ENCODE peak calls at places on chromosomes 7 and 10, in nine cellular contexts. One of them, this sample, is unnamed.
A peak's percentile ranks its signal among the peaks of the same experiment; 100 is the strongest.

GRCh38 chr10:116722736-116723427 is 19.5 kb downstream of the HSPA12A start:
- DNase-seq in progenitor cell of endocrine pancreas: no peak
- DNase-seq in fibroblast of mammary gland: no peak
- DNase-seq in NB4: no peak
- DNase-seq in heart left ventricle: no peak
- DNase-seq in HCT116: no peak
- DNase-seq in uterus: no peak
- DNase-seq in omental fat pad: no peak
- DNase-seq in astrocyte of the spinal cord: no peak
- DNase-seq in this sample: no peak

GRCh38 chr10:110226926-110227641 is 19.7 kb downstream of the MXI1 start:
- DNase-seq in progenitor cell of endocrine pancreas: peak; percentile 30
- DNase-seq in NB4: peak; percentile 79
- DNase-seq in fibroblast of mammary gland: no peak
- DNase-seq in HCT116: peak; percentile 49
- DNase-seq in uterus: peak; percentile 77
- DNase-seq in heart left ventricle: peak; percentile 69
- DNase-seq in omental fat pad: peak; percentile 58
- DNase-seq in astrocyte of the spinal cord: peak; percentile 27
- DNase-seq in this sample: no peak

GRCh38 chr7:19982841-19983835 is 209.7 kb upstream of the TMEM196 start:
- DNase-seq in astrocyte of the spinal cord: peak; percentile 82
- DNase-seq in HCT116: peak; percentile 35
- DNase-seq in heart left ventricle: no peak
- DNase-seq in omental fat pad: peak; percentile 23
- DNase-seq in uterus: peak; percentile 39
- DNase-seq in fibroblast of mammary gland: peak; percentile 79
- DNase-seq in progenitor cell of endocrine pancreas: no peak
- DNase-seq in NB4: peak; percentile 69
- DNase-seq in this sample: peak; percentile 72

GRCh38 chr7:1981878-1982230 is 250.9 kb downstream of the MAD1L1 start:
- DNase-seq in uterus: no peak
- DNase-seq in fibroblast of mammary gland: no peak
- DNase-seq in HCT116: no peak
- DNase-seq in NB4: no peak
- DNase-seq in progenitor cell of endocrine pancreas: no peak
- DNase-seq in heart left ventricle: no peak
- DNase-seq in omental fat pad: no peak
- DNase-seq in astrocyte of the spinal cord: no peak
- DNase-seq in this sample: no peak

GRCh38 chr7:103299660-103300059 is 2.4 kb downstream of the PMPCB start:
- DNase-seq in NB4: peak; percentile 46
- DNase-seq in heart left ventricle: no peak
- DNase-seq in HCT116: no peak
- DNase-seq in astrocyte of the spinal cord: no peak
- DNase-seq in fibroblast of mammary gland: no peak
- DNase-seq in omental fat pad: no peak
- DNase-seq in progenitor cell of endocrine pancreas: no peak
- DNase-seq in uterus: no peak
- DNase-seq in this sample: no peak

GRCh38 chr7:923108-924041 is 31.1 kb downstream of the ADAP1 start:
- DNase-seq in progenitor cell of endocrine pancreas: no peak
- DNase-seq in HCT116: no peak
- DNase-seq in NB4: peak; percentile 97
- DNase-seq in heart left ventricle: peak; percentile 53
- DNase-seq in fibroblast of mammary gland: no peak
- DNase-seq in astrocyte of the spinal cord: peak; percentile 26
- DNase-seq in omental fat pad: no peak
- DNase-seq in uterus: peak; percentile 37
- DNase-seq in this sample: no peak

GRCh38 chr10:102310356-102311024 is 65.2 kb downstream of the GBF1 start:
- DNase-seq in HCT116: peak; percentile 61
- DNase-seq in uterus: no peak
- DNase-seq in progenitor cell of endocrine pancreas: no peak
- DNase-seq in NB4: no peak
- DNase-seq in heart left ventricle: no peak
- DNase-seq in omental fat pad: no peak
- DNase-seq in fibroblast of mammary gland: peak; percentile 40
- DNase-seq in astrocyte of the spinal cord: peak; percentile 71
- DNase-seq in this sample: no peak

GRCh38 chr10:19946791-19947190 is 130.6 kb downstream of the PLXDC2 start:
- DNase-seq in omental fat pad: no peak
- DNase-seq in HCT116: no peak
- DNase-seq in progenitor cell of endocrine pancreas: no peak
- DNase-seq in fibroblast of mammary gland: no peak
- DNase-seq in heart left ventricle: no peak
- DNase-seq in uterus: no peak
- DNase-seq in NB4: no peak
- DNase-seq in astrocyte of the spinal cord: no peak
- DNase-seq in this sample: no peak

DNA sequence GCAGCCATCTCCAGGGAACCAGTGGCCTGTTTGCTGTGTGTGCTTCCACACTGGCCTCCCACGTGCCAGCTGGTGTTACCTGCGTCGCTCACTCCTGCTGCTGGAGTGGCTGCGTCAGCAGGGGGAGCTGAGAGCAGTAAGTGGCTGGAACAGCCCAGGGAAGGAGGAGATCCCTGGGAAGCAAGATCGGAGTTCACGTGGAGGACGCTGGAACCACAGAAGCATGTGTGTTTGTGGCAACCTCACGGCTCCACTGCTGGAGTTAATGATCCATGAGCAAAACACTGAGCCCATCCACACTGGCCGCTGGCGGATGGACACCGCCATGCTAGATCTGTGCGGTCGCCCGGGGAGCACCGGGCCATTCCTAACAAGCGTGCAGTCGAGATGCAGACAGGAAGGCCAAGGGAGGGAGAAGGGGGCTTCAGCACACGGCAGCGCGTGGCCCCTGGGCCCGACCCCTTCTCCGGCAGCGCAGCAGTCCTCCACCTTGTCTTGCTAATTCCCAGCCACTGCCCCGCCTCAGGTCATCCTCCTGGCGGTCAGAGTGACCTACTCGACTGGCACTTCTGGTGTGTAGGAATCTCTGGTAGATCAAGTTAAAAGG is 68.5 kb upstream of the EEPD1 start:
- DNase-seq in HCT116: peak; percentile 52
- DNase-seq in NB4: peak; percentile 19
- DNase-seq in omental fat pad: no peak
- DNase-seq in uterus: peak; percentile 26
- DNase-seq in heart left ventricle: no peak
- DNase-seq in fibroblast of mammary gland: peak; percentile 34
- DNase-seq in progenitor cell of endocrine pancreas: peak; percentile 24
- DNase-seq in astrocyte of the spinal cord: peak; percentile 42
- DNase-seq in this sample: peak; percentile 2
- TF ChIP-seq CTCF in HCT116: peak; percentile 55
- TF ChIP-seq CTCF in NB4: no peak
- TF ChIP-seq CTCF in omental fat pad: no peak
- TF ChIP-seq CTCF in uterus: peak; percentile 41
- TF ChIP-seq CTCF in heart left ventricle: peak; percentile 37
- TF ChIP-seq CTCF in fibroblast of mammary gland: peak; percentile 27
- TF ChIP-seq CTCF in progenitor cell of endocrine pancreas: peak; percentile 47
- TF ChIP-seq CTCF in astrocyte of the spinal cord: peak; percentile 47
- TF ChIP-seq CTCF in this sample: peak; percentile 28

DNA sequence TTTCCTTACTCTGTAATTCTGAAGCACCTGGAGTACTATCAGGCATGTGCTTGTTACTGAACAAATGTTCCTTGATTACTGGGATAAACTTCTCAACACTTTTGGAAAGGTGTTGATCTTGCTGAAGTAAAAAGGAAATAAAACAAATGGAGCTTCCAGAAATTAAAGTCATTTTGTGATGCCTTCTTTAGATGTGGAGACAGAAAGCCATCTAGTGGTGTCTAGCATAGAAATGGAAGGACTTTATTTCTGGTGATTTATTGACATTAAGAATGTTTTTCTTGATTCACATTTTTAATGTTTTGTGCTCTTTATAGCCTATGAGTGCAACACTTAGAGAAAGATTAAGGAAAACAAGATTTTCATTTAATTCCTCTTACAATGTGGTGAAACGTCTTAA is 1.4 kb downstream of the SFR1 start:
- DNase-seq in NB4: peak; percentile 30
- DNase-seq in HCT116: no peak
- DNase-seq in omental fat pad: no peak
- DNase-seq in fibroblast of mammary gland: peak; percentile 49
- DNase-seq in progenitor cell of endocrine pancreas: no peak
- DNase-seq in heart left ventricle: no peak
- DNase-seq in uterus: no peak
- DNase-seq in astrocyte of the spinal cord: peak; percentile 39
- DNase-seq in this sample: no peak
- TF ChIP-seq CTCF in NB4: peak; percentile 33
- TF ChIP-seq CTCF in HCT116: no peak
- TF ChIP-seq CTCF in omental fat pad: no peak
- TF ChIP-seq CTCF in fibroblast of mammary gland: peak; percentile 53
- TF ChIP-seq CTCF in progenitor cell of endocrine pancreas: no peak
- TF ChIP-seq CTCF in heart left ventricle: no peak
- TF ChIP-seq CTCF in uterus: no peak
- TF ChIP-seq CTCF in astrocyte of the spinal cord: peak; percentile 42
- TF ChIP-seq CTCF in this sample: peak; percentile 42

DNA sequence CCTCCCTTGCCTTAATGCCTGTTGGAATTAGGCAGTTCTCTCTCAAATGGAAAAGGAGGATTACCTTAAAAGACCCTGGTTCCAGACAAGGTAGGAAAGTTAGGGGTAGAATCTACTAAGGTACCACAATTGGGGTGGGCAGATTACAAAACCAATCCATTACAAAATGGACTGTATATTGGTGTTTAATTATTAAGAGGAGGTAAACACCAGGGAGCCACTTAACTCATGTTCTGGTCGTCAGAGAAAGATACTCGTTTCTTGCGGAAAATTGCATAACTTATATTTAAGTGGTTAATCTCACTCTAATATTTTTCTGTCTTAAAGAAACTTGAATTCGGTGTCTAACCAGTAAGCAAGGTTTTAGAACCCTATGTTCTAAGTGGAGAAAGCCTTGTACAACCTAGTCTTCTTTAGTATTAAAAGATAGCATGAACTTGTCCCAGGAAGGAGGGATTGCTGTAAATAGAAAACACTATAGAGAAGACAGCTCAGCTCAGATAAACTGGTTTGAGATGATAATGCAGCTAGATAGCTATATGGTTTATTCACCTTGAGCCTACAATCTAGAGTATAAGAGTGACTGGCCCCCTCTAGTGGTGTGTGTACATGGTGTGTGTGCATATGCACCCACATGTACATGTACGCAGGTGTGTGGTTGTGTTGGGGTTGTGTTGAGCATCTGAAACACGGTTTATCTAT is 58.0 kb upstream of the STRIP2 start:
- DNase-seq in NB4: peak; percentile 83
- DNase-seq in heart left ventricle: no peak
- DNase-seq in HCT116: peak; percentile 32
- DNase-seq in fibroblast of mammary gland: peak; percentile 38
- DNase-seq in progenitor cell of endocrine pancreas: no peak
- DNase-seq in uterus: no peak
- DNase-seq in omental fat pad: peak; percentile 32
- DNase-seq in astrocyte of the spinal cord: peak; percentile 27
- DNase-seq in this sample: no peak
- TF ChIP-seq CTCF in NB4: peak; percentile 92
- TF ChIP-seq CTCF in heart left ventricle: peak; percentile 35
- TF ChIP-seq CTCF in HCT116: peak; percentile 30
- TF ChIP-seq CTCF in fibroblast of mammary gland: peak; percentile 58
- TF ChIP-seq CTCF in progenitor cell of endocrine pancreas: peak; percentile 69
- TF ChIP-seq CTCF in uterus: peak; percentile 27
- TF ChIP-seq CTCF in omental fat pad: no peak
- TF ChIP-seq CTCF in astrocyte of the spinal cord: peak; percentile 71
- TF ChIP-seq CTCF in this sample: peak; percentile 50

GRCh38 chr10:83310688-83311087 is 828.6 kb upstream of the GHITM start:
- DNase-seq in astrocyte of the spinal cord: no peak
- DNase-seq in fibroblast of mammary gland: no peak
- DNase-seq in heart left ventricle: no peak
- DNase-seq in HCT116: no peak
- DNase-seq in progenitor cell of endocrine pancreas: no peak
- DNase-seq in omental fat pad: no peak
- DNase-seq in uterus: no peak
- DNase-seq in NB4: no peak
- DNase-seq in this sample: no peak
- TF ChIP-seq CTCF in astrocyte of the spinal cord: no peak
- TF ChIP-seq CTCF in fibroblast of mammary gland: no peak
- TF ChIP-seq CTCF in heart left ventricle: no peak
- TF ChIP-seq CTCF in HCT116: no peak
- TF ChIP-seq CTCF in progenitor cell of endocrine pancreas: peak; percentile 41
- TF ChIP-seq CTCF in omental fat pad: no peak
- TF ChIP-seq CTCF in uterus: no peak
- TF ChIP-seq CTCF in NB4: no peak
- TF ChIP-seq CTCF in this sample: no peak

GRCh38 chr10:95907454-95908253 is at the start of gene CC2D2B:
- DNase-seq in uterus: peak; percentile 81
- DNase-seq in progenitor cell of endocrine pancreas: peak; percentile 70
- DNase-seq in NB4: peak; percentile 91
- DNase-seq in omental fat pad: peak; percentile 64
- DNase-seq in astrocyte of the spinal cord: peak; percentile 86
- DNase-seq in heart left ventricle: peak; percentile 81
- DNase-seq in fibroblast of mammary gland: peak; percentile 75
- DNase-seq in HCT116: peak; percentile 61
- DNase-seq in this sample: peak; percentile 49

GRCh38 chr10:95908450-95908849 is 675 bp downstream of the CC2D2B start:
- DNase-seq in HCT116: no peak
- DNase-seq in heart left ventricle: no peak
- DNase-seq in omental fat pad: no peak
- DNase-seq in fibroblast of mammary gland: no peak
- DNase-seq in NB4: no peak
- DNase-seq in progenitor cell of endocrine pancreas: no peak
- DNase-seq in uterus: no peak
- DNase-seq in astrocyte of the spinal cord: no peak
- DNase-seq in this sample: no peak

GRCh38 chr10:95909591-95909990 is 1.8 kb downstream of the CC2D2B start:
- DNase-seq in HCT116: no peak
- DNase-seq in astrocyte of the spinal cord: no peak
- DNase-seq in progenitor cell of endocrine pancreas: no peak
- DNase-seq in uterus: no peak
- DNase-seq in omental fat pad: no peak
- DNase-seq in heart left ventricle: no peak
- DNase-seq in fibroblast of mammary gland: no peak
- DNase-seq in NB4: no peak
- DNase-seq in this sample: no peak

DNA sequence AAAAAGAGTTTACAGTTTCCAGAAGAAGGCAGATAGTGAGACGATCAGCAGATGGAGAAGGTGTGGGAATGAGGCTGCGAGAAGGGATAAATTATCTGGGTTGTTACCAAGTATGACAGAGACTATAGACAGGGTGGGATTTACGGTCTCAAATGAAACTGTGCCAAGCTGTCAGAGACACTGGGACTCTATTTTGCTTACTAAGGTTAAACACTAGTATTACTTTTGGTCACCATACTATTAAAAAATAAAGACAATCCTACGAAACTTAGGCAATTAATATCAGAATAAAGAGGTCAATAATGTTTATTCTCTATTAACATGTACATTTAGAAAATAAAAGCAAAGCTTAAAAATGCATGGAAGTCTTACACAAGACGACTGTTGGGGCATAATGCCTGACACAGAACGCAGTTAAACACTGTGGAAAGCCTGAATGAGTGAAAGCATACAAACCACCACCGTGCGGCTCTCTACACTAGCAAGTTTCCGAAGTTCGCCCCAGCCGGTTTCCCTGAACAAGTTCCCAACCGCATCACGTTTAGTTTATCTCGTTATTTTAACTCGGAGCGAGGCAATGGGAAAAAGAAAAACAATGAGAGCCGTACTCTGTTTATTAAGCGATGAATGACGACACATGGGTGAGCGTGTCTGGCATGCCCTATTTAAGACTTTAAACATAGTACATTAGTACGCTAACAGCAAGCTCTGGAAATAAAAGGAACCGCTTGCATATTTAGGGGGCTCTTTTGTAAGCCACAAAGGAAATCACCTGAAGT is 911 bp upstream of the CC2D2B start:
- DNase-seq in HCT116: peak; percentile 18
- DNase-seq in omental fat pad: peak; percentile 24
- DNase-seq in astrocyte of the spinal cord: peak; percentile 70
- DNase-seq in heart left ventricle: peak; percentile 32
- DNase-seq in fibroblast of mammary gland: peak; percentile 66
- DNase-seq in uterus: peak; percentile 35
- DNase-seq in NB4: peak; percentile 84
- DNase-seq in progenitor cell of endocrine pancreas: no peak
- DNase-seq in this sample: peak; percentile 12
- TF ChIP-seq CTCF in HCT116: no peak
- TF ChIP-seq CTCF in omental fat pad: no peak
- TF ChIP-seq CTCF in astrocyte of the spinal cord: peak; percentile 42
- TF ChIP-seq CTCF in heart left ventricle: no peak
- TF ChIP-seq CTCF in fibroblast of mammary gland: peak; percentile 36
- TF ChIP-seq CTCF in uterus: no peak
- TF ChIP-seq CTCF in NB4: peak; percentile 17
- TF ChIP-seq CTCF in progenitor cell of endocrine pancreas: no peak
- TF ChIP-seq CTCF in this sample: peak; percentile 26